ENCODE peak calls at places on chromosomes 2 and 18, in six cellular contexts. U is H4, S is left ventricle myocardium superior, F is mesothelial cell of epicardium, I is NCI-H2081, A is trophoblast cell. C is an unnamed sample.

GRCh38 chr18:61703508-61703907 is 189.3 kb downstream of the RNF152 start:
- DNase-seq in U (peak; percentile 46), S (no peak), F (no peak), I (no peak), A (no peak), C (no peak)

GRCh38 chr2:1816414-1816911 is 72.1 kb upstream of the PXDN start:
- DNase-seq in U (no peak), S (no peak), F (no peak), I (no peak), A (no peak), C (peak; percentile 55)

GRCh38 chr2:179963626-179964025 is 43.5 kb downstream of the CWC22 start:
- DNase-seq in U (no peak), S (no peak), F (no peak), I (no peak), A (no peak), C (no peak)

GRCh38 chr2:55732854-55733253 is 39.2 kb upstream of the PNPT1 start:
- DNase-seq in U (no peak), S (no peak), F (no peak), I (no peak), A (no peak), C (no peak)

GRCh38 chr2:144215701-144216675 is 303.9 kb downstream of the ZEB2 start:
- DNase-seq in U (no peak), S (no peak), F (no peak), I (no peak), A (no peak), C (no peak)

GRCh38 chr2:9424447-9425164 is 1.2 kb downstream of the CPSF3 start:
- DNase-seq in U (no peak), S (no peak), F (no peak), I (peak; percentile 23), A (no peak), C (no peak)

GRCh38 chr18:75360941-75361340 is 66.6 kb downstream of the SMIM21 start:
- DNase-seq in U (no peak), S (no peak), F (no peak), I (no peak), A (no peak), C (no peak)

GRCh38 chr2:53353372-53354111 is 414.1 kb upstream of the CHAC2 start:
- DNase-seq in U (peak; percentile 89), S (no peak), F (no peak), I (no peak), A (no peak), C (no peak)

GRCh38 chr2:148754864-148755263 is 110.3 kb downstream of the EPC2 start:
- DNase-seq in U (no peak), S (no peak), F (no peak), I (no peak), A (no peak), C (no peak)

GRCh38 chr18:35322486-35323258 is 21.5 kb downstream of the ZNF24 start:
- DNase-seq in U (no peak), S (no peak), F (no peak), I (no peak), A (no peak), C (no peak)

C was measured in left cardiac atrium.